ENCODE peak calls at places on chromosomes 13 and 19, in seven cellular contexts. X is thoracic aorta, U is endodermal cell, D is uterus, J is right atrium auricular region, H is upper lobe of left lung, M is K562. T is an unnamed sample.

GRCh38 chr13:41962994-41963393 is 2.1 kb upstream of the VWA8 start:
- DNase-seq in M (no peak), D (no peak), X (no peak), J (no peak), U (no peak), H (no peak), T (no peak)

GRCh38 chr13:60032836-60033235 is 130.9 kb downstream of the DIAPH3 start:
- DNase-seq in D (no peak), X (no peak), J (no peak), H (no peak), U (no peak), M (no peak), T (no peak)

GRCh38 chr19:6737873-6738725 is 719 bp upstream of the GPR108 start:
- DNase-seq in X (peak; percentile 98), J (peak; percentile 87), D (peak; percentile 99), M (no peak), U (no peak), H (peak; percentile 96), T (peak; percentile 99)

GRCh38 chr13:110949116-110949515 is 34.2 kb upstream of the ANKRD10 start:
- DNase-seq in J (no peak), D (no peak), M (no peak), U (no peak), H (no peak), X (no peak), T (no peak)

GRCh38 chr13:51322826-51323225 is 16.7 kb upstream of the SERPINE3 start:
- DNase-seq in U (peak; percentile 50), M (no peak), H (no peak), D (no peak), J (no peak), X (no peak), T (no peak)

GRCh38 chr19:2962018-2962670 is 15.2 kb upstream of the TLE6 start:
- DNase-seq in X (no peak), M (peak; percentile 67), H (no peak), D (peak; percentile 78), U (peak; percentile 83), J (peak; percentile 70), T (no peak)

GRCh38 chr13:44331912-44332840 is 41.4 kb upstream of the SERP2 start:
- DNase-seq in H (peak; percentile 39), X (peak; percentile 71), M (no peak), D (peak; percentile 96), U (no peak), J (peak; percentile 77), T (no peak)

GRCh38 chr13:111319998-111320911 is at the start of gene TEX29:
- DNase-seq in U (no peak), J (no peak), H (no peak), X (no peak), M (no peak), D (no peak), T (no peak)

GRCh38 chr19:49512970-49513745 is 697 bp downstream of the FCGRT start:
- DNase-seq in D (peak; percentile 70), M (peak; percentile 77), X (no peak), H (peak; percentile 59), J (no peak), U (peak; percentile 87), T (no peak)

GRCh38 chr13:41137951-41138350 is 5.3 kb upstream of the KBTBD6 start:
- DNase-seq in X (no peak), M (no peak), J (no peak), H (no peak), D (no peak), U (no peak), T (no peak)

GRCh38 chr13:72198042-72198441 is 331.0 kb upstream of the DACH1 start:
- DNase-seq in X (no peak), H (no peak), J (no peak), M (no peak), D (no peak), U (no peak), T (no peak)

GRCh38 chr19:39563408-39563807 is 23.4 kb upstream of the EID2 start:
- DNase-seq in X (no peak), J (no peak), D (no peak), H (no peak), U (no peak), M (no peak), T (no peak)

GRCh38 chr13:30119476-30119875 is 187.9 kb downstream of the KATNAL1 start:
- DNase-seq in M (no peak), J (no peak), H (no peak), U (no peak), X (no peak), D (peak; percentile 62), T (no peak)

GRCh38 chr19:5743640-5744039 is 23.2 kb downstream of the CATSPERD start:
- DNase-seq in M (no peak), D (no peak), H (no peak), X (no peak), J (no peak), U (no peak), T (no peak)

GRCh38 chr19:18468517-18468916 is 30.6 kb upstream of the ISYNA1 start:
- DNase-seq in J (no peak), X (no peak), H (no peak), D (no peak), U (no peak), M (no peak), T (no peak)

GRCh38 chr13:111664696-111665095 is 344.3 kb downstream of the TEX29 start:
- DNase-seq in J (peak; percentile 50), U (peak; percentile 31), X (no peak), D (no peak), H (no peak), M (no peak), T (no peak)

GRCh38 chr19:55473613-55474012 is 2.8 kb upstream of the ZNF628 start:
- DNase-seq in D (no peak), X (no peak), U (no peak), M (no peak), H (no peak), J (no peak), T (no peak)

GRCh38 chr13:113123226-113124150 is 889 bp downstream of the F10 start:
- DNase-seq in M (peak; percentile 58), H (no peak), D (no peak), U (peak; percentile 76), J (no peak), X (no peak), T (no peak)

GRCh38 chr19:7069042-7069903 is at the start of gene ZNF557:
- DNase-seq in X (peak; percentile 98), M (peak; percentile 94), U (peak; percentile 99), H (peak; percentile 99), J (peak; percentile 97), D (peak; percentile 99), T (peak; percentile 100)

GRCh38 chr13:63516124-63516523 is 2100.5 kb upstream of the PCDH20 start:
- DNase-seq in H (no peak), J (no peak), M (no peak), D (no peak), U (no peak), X (no peak), T (no peak)

GRCh38 chr13:98293570-98294142 is 116.6 kb upstream of the RNF113B start:
- DNase-seq in H (no peak), X (no peak), D (no peak), U (no peak), J (no peak), M (no peak), T (no peak)

GRCh38 chr19:510606-511100 is 3.4 kb downstream of the TPGS1 start:
- DNase-seq in H (peak; percentile 78), U (peak; percentile 99), X (no peak), M (peak; percentile 71), D (peak; percentile 56), J (peak; percentile 73), T (peak; percentile 79)

GRCh38 chr13:88744289-88744688 is 1073.1 kb downstream of the SLITRK5 start:
- DNase-seq in J (no peak), H (no peak), M (no peak), D (no peak), U (no peak), X (no peak), T (no peak)

GRCh38 chr13:88745013-88745412 is 1073.8 kb downstream of the SLITRK5 start:
- DNase-seq in J (no peak), H (no peak), X (no peak), D (no peak), M (no peak), U (no peak), T (no peak)

GRCh38 chr13:88736026-88736425 is 1064.9 kb downstream of the SLITRK5 start:
- DNase-seq in J (no peak), U (no peak), D (no peak), H (no peak), M (no peak), X (no peak), T (no peak)

DNA sequence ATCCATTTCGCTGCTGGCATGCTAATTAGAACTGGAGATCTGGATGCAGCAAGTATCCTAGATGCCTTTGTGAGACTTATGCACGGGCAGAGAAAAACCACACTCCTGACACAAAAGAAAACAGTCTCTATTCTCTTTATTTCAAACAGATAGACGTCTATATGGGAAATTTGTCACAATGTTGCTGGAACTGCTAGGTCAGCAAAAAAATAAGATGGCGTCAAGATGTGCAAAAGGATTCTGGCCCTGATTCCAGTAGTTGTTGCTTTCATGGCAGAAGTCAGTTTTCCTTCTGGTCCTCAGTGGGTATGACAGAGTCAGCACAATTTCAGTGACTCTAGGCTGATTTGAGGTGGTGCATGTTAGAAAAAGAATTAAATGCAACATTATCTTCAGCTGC is 1068.0 kb downstream of the SLITRK5 start:
- DNase-seq in U (no peak), D (no peak), M (no peak), J (no peak), X (no peak), H (no peak), T (no peak)
- TF ChIP-seq CTCF in U (no peak), D (no peak), M (no peak), J (no peak), X (no peak), H (no peak), T (no peak)

GRCh38 chr19:1817553-1818179 is 5.6 kb upstream of the ATP8B3 start:
- DNase-seq in U (no peak), J (no peak), H (no peak), D (no peak), M (no peak), X (no peak), T (peak; percentile 72)

GRCh38 chr19:1822210-1822609 is 10.1 kb upstream of the ATP8B3 start:
- DNase-seq in J (no peak), M (no peak), X (no peak), H (no peak), U (no peak), D (no peak), T (no peak)

GRCh38 chr19:1818549-1819195 is 6.6 kb upstream of the ATP8B3 start:
- DNase-seq in J (no peak), U (no peak), X (no peak), H (no peak), D (no peak), M (no peak), T (no peak)

GRCh38 chr19:1819211-1819975 is 7.3 kb upstream of the ATP8B3 start:
- DNase-seq in D (no peak), M (no peak), H (no peak), J (no peak), U (no peak), X (no peak), T (no peak)

GRCh38 chr19:1819976-1820255 is 7.8 kb upstream of the ATP8B3 start:
- DNase-seq in M (no peak), H (no peak), J (no peak), X (no peak), D (no peak), U (no peak), T (no peak)
- H3K36me3 ChIP-seq in M (peaks cover 94% of the 10 kb centered on the region), H (peaks cover 100% of the 10 kb centered on the region), J (peaks cover 91% of the 10 kb centered on the region), X (peaks cover 70% of the 10 kb centered on the region), D (no peaks in the 10 kb centered on the region), U (peaks cover 31% of the 10 kb centered on the region), T (peaks cover 52% of the 10 kb centered on the region)

GRCh38 chr13:99690426-99691189 is 189.3 kb downstream of the TM9SF2 start:
- DNase-seq in X (no peak), J (no peak), M (no peak), D (no peak), U (no peak), H (no peak), T (no peak)
- H3K4me3 ChIP-seq in X (no peak overlapping the region), J (no peak overlapping the region), M (no peak overlapping the region), D (no peak overlapping the region), U (peak overlapping the region; percentile 10), H (no peak overlapping the region), T (no peak overlapping the region)

GRCh38 chr19:13846533-13847032 is 30.4 kb upstream of the NANOS3 start:
- DNase-seq in D (peak; percentile 80), H (peak; percentile 96), U (peak; percentile 96), M (peak; percentile 74), X (peak; percentile 88), J (peak; percentile 95), T (peak; percentile 84)
- TF ChIP-seq CTCF in D (no peak), H (no peak), U (no peak), M (no peak), X (no peak), J (no peak), T (no peak)